ENCODE peak calls at places on chromosomes 5 and 9, in six cellular contexts. B is ureter; S is M059J; T is EL; U is activated CD4-positive, alpha-beta T cell treated with anti-CD3 and anti-CD28 coated beads, Interleukin-2, amount 50 U/mL, for 48 hours; G is KBM-7. V is an unnamed sample.
A peak's percentile ranks its signal among the peaks of the same experiment; 100 is the strongest.

GRCh38 chr9:119868694-119869093 is 499.5 kb upstream of the BRINP1 start:
- DNase-seq in B (peak; percentile 47), S (peak; percentile 66), T (no peak), U (no peak), G (no peak), V (no peak)

GRCh38 chr9:70534058-70534457 is 119.6 kb upstream of the KLF9 start:
- DNase-seq in B (no peak), S (peak; percentile 23), T (peak; percentile 83), U (no peak), G (no peak), V (no peak)

GRCh38 chr5:126182901-126183695 is 240.1 kb upstream of the GRAMD2B start:
- DNase-seq in B (no peak), S (no peak), T (no peak), U (no peak), G (no peak), V (no peak)

GRCh38 chr5:180367300-180367699 is 14.2 kb upstream of the GFPT2 start:
- DNase-seq in B (no peak), S (no peak), T (no peak), U (no peak), G (no peak), V (no peak)

GRCh38 chr9:120484162-120484561 is 95.8 kb downstream of the CDK5RAP2 start:
- DNase-seq in B (no peak), S (no peak), T (no peak), U (no peak), G (no peak), V (no peak)

GRCh38 chr9:93958121-93958874 is 3.1 kb upstream of the BARX1 start:
- DNase-seq in B (no peak), S (no peak), T (no peak), U (no peak), G (no peak), V (no peak)

GRCh38 chr9:96856363-96857286 is 2.3 kb upstream of the ZNF782 start:
- DNase-seq in B (peak; percentile 74), S (peak; percentile 74), T (peak; percentile 77), U (peak; percentile 77), G (peak; percentile 66), V (peak; percentile 79)

GRCh38 chr9:125997510-125997823 is 250.3 kb downstream of the PBX3 start:
- DNase-seq in B (no peak), S (no peak), T (no peak), U (no peak), G (no peak), V (no peak)

GRCh38 chr9:126788631-126789349 is 16.1 kb upstream of the ZBTB43 start:
- DNase-seq in B (peak; percentile 25), S (peak; percentile 85), T (peak; percentile 16), U (no peak), G (no peak), V (peak; percentile 82)

GRCh38 chr9:106284300-106284699 is 578.7 kb upstream of the ZNF462 start:
- DNase-seq in B (no peak), S (no peak), T (no peak), U (no peak), G (no peak), V (peak; percentile 4)